ENCODE peak calls at places on chromosome 20, in ten cellular contexts. M is CD8-positive, alpha-beta T cell; F is epithelial cell of esophagus; U is RWPE2; H is cardiac fibroblast; J is effector memory CD4-positive, alpha-beta T cell; I is MM.1S; B is HL-60; D is body of pancreas; V is CD4-positive, CD25-positive, alpha-beta regulatory T cell. N is an unnamed sample.

GRCh38 chr20:20856956-20857355 is 144.5 kb upstream of the RALGAPA2 start:
- DNase-seq in M (no peak), F (no peak), U (no peak), H (no peak), J (no peak), I (no peak), B (peak; percentile 39), D (no peak), V (no peak), N (no peak)

GRCh38 chr20:40637176-40637575 is 51.9 kb downstream of the MAFB start:
- DNase-seq in M (no peak), F (no peak), U (peak; percentile 39), H (no peak), J (no peak), I (no peak), B (no peak), D (no peak), V (no peak), N (no peak)

GRCh38 chr20:38134427-38135281 is 30.4 kb downstream of the TGM2 start:
- DNase-seq in M (no peak), F (no peak), U (peak; percentile 73), H (peak; percentile 73), J (no peak), I (no peak), B (no peak), D (no peak), V (no peak), N (no peak)

GRCh38 chr20:36270744-36271638 is 34.7 kb downstream of the AAR2 start:
- DNase-seq in M (no peak), F (no peak), U (no peak), H (no peak), J (no peak), I (no peak), B (no peak), D (no peak), V (no peak), N (no peak)

GRCh38 chr20:14955396-14955795 is 618.0 kb upstream of the FLRT3 start:
- DNase-seq in M (no peak), F (no peak), U (no peak), H (no peak), J (no peak), I (no peak), B (no peak), D (no peak), V (no peak), N (no peak)

GRCh38 chr20:45300961-45301360 is 5.7 kb upstream of the RBPJL start:
- DNase-seq in M (no peak), F (peak; percentile 39), U (no peak), H (peak; percentile 36), J (no peak), I (peak; percentile 27), B (no peak), D (no peak), V (no peak), N (no peak)

GRCh38 chr20:59788811-59789210 is 144.6 kb downstream of the SYCP2 start:
- DNase-seq in M (no peak), F (no peak), U (no peak), H (no peak), J (no peak), I (no peak), B (no peak), D (no peak), V (no peak), N (no peak)

GRCh38 chr20:46548688-46549087 is 1.8 kb downstream of the OCSTAMP start:
- DNase-seq in M (no peak), F (no peak), U (no peak), H (no peak), J (no peak), I (no peak), B (no peak), D (no peak), V (no peak), N (no peak)

GRCh38 chr20:52975024-52975732 is 3.0 kb downstream of the TSHZ2 start:
- DNase-seq in M (no peak), F (no peak), U (no peak), H (no peak), J (no peak), I (no peak), B (no peak), D (no peak), V (no peak), N (no peak)

GRCh38 chr20:52972190-52972937 is at the start of gene TSHZ2:
- DNase-seq in M (peak; percentile 24), F (peak; percentile 77), U (no peak), H (peak; percentile 21), J (no peak), I (peak; percentile 11), B (no peak), D (peak; percentile 51), V (peak; percentile 39), N (peak; percentile 6)

GRCh38 chr20:52971498-52972189 is 514 bp upstream of the TSHZ2 start:
- DNase-seq in M (no peak), F (no peak), U (no peak), H (no peak), J (no peak), I (no peak), B (no peak), D (no peak), V (no peak), N (no peak)

GRCh38 chr20:52972965-52973819 is 1.0 kb downstream of the TSHZ2 start:
- DNase-seq in M (peak; percentile 23), F (peak; percentile 35), U (peak; percentile 78), H (no peak), J (no peak), I (peak; percentile 20), B (no peak), D (no peak), V (no peak), N (no peak)

DNA sequence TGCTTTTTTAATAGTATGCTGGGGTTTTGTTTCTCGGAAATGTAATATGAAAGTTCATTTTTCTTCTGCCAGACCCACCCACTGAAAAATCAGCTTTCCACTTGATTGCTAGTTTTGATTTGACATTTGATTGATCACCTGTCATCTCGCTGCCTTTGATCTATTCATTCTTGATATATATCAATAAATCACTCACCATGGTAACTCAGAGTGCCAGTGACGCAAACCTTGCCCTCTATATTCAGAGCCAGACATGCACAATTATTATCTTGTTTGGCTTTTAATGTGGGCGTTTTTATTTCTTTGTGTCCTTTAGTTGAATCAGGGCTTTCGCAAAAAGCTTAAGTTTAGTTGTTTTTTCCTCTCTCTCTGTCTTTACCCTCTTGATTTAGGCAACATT is 2.0 kb downstream of the TSHZ2 start:
- DNase-seq in M (no peak), F (no peak), U (no peak), H (no peak), J (peak; percentile 7), I (no peak), B (no peak), D (no peak), V (peak; percentile 62), N (no peak)
- H3K4me3 ChIP-seq in M (no peak overlapping the region), F (peak overlapping the region; percentile 73), U (no peak overlapping the region), H (no peak overlapping the region), J (peak overlapping the region; percentile 69), I (no peak overlapping the region), B (no peak overlapping the region), D (no peak overlapping the region), V (peak overlapping the region; percentile 81), N (peak overlapping the region; percentile 80)

GRCh38 chr20:3812975-3813599 is 7.3 kb upstream of the AP5S1 start:
- DNase-seq in M (no peak), F (no peak), U (no peak), H (no peak), J (no peak), I (no peak), B (no peak), D (no peak), V (no peak), N (no peak)

GRCh38 chr20:3812259-3812681 is 8.1 kb upstream of the AP5S1 start:
- DNase-seq in M (no peak), F (no peak), U (no peak), H (no peak), J (no peak), I (no peak), B (no peak), D (no peak), V (no peak), N (no peak)

GRCh38 chr20:3813758-3814581 is 6.4 kb upstream of the AP5S1 start:
- DNase-seq in M (peak; percentile 35), F (no peak), U (no peak), H (no peak), J (peak; percentile 13), I (no peak), B (no peak), D (no peak), V (no peak), N (no peak)

GRCh38 chr20:3808544-3808943 is 11.8 kb upstream of the AP5S1 start:
- DNase-seq in M (no peak), F (no peak), U (no peak), H (no peak), J (no peak), I (no peak), B (no peak), D (no peak), V (no peak), N (no peak)

GRCh38 chr20:3811421-3812258 is 8.7 kb upstream of the AP5S1 start:
- DNase-seq in M (peak; percentile 95), F (peak; percentile 99), U (peak; percentile 98), H (peak; percentile 100), J (peak; percentile 87), I (no peak), B (peak; percentile 76), D (peak; percentile 99), V (peak; percentile 90), N (peak; percentile 72)
- H3K4me3 ChIP-seq in M (peak overlapping the region; percentile 72), F (peak overlapping the region; percentile 15), U (peak overlapping the region; percentile 20), H (peak overlapping the region; percentile 37), J (peak overlapping the region; percentile 44), I (no peak overlapping the region), B (peak overlapping the region; percentile 33), D (no peak overlapping the region), V (peak overlapping the region; percentile 86), N (peak overlapping the region; percentile 33)

GRCh38 chr20:62504323-62504722 is 28.5 kb upstream of the GATA5 start:
- DNase-seq in M (no peak), F (no peak), U (no peak), H (no peak), J (no peak), I (no peak), B (no peak), D (no peak), V (no peak), N (no peak)

GRCh38 chr20:62506087-62506486 is 30.3 kb upstream of the GATA5 start:
- DNase-seq in M (no peak), F (no peak), U (no peak), H (no peak), J (no peak), I (no peak), B (no peak), D (no peak), V (no peak), N (no peak)

GRCh38 chr20:62506791-62507190 is 31.0 kb upstream of the GATA5 start:
- DNase-seq in M (no peak), F (no peak), U (no peak), H (no peak), J (no peak), I (no peak), B (no peak), D (no peak), V (no peak), N (no peak)

GRCh38 chr20:62507323-62507722 is 31.5 kb upstream of the GATA5 start:
- DNase-seq in M (no peak), F (no peak), U (no peak), H (no peak), J (no peak), I (no peak), B (no peak), D (no peak), V (no peak), N (no peak)

DNA sequence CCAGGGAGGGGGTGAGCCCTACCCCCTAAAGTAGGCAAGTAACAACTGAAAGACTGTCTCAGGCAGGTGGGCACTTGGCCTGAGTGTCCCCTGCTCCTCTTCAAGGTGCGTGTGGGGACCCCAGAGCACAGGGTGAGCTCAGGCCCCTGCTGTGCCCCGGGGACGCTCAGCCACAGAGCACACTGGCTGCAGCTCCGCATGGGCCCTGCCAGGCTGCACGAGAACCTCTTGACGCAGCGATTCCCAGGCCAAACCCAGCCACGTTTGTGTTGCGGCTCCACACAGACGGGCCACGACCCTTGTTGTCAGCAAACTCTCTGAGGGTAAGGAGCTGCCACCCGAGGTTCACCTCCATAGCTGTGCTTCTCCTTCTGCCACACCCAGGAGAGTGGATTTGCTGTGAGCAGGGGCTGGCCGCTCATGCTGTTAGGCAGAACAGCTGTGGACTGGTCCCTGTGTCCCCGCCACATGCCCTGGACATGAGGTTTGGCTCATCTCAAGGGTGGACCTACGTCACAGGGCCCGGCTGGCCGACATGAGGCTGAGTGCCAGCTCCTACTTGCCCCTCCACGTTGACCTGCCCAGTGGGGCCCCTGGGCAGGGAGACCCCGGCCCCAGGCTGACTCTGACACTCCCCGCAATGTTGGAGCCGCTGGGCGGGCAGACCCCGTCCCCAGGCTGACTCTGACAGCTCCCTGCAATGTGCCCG is 29.7 kb upstream of the GATA5 start:
- DNase-seq in M (no peak), F (no peak), U (no peak), H (no peak), J (no peak), I (no peak), B (no peak), D (no peak), V (no peak), N (no peak)
- H3K4me3 ChIP-seq in M (no peak overlapping the region), F (no peak overlapping the region), U (no peak overlapping the region), H (no peak overlapping the region), J (no peak overlapping the region), I (no peak overlapping the region), B (no peak overlapping the region), D (no peak overlapping the region), V (no peak overlapping the region), N (no peak overlapping the region)

GRCh38 chr20:22949710-22950109 is 85.4 kb upstream of the SSTR4 start:
- DNase-seq in M (no peak), F (peak; percentile 14), U (no peak), H (peak; percentile 15), J (no peak), I (no peak), B (no peak), D (no peak), V (no peak), N (no peak)
- H3K4me3 ChIP-seq in M (no peak overlapping the region), F (no peak overlapping the region), U (no peak overlapping the region), H (no peak overlapping the region), J (no peak overlapping the region), I (no peak overlapping the region), B (no peak overlapping the region), D (no peak overlapping the region), V (no peak overlapping the region), N (no peak overlapping the region)